ENCODE peak calls at places on chromosome 9, in five cellular contexts. F, Z, G, L and Y are unnamed samples. For H3K4me1, the result is how much of the 10 kb centered on the place peaks cover.

GRCh38 chr9:27714388-27714787 is 141.1 kb upstream of the C9orf72 start:
- DNase-seq in L (no peak), G (no peak), F (no peak), Z (no peak), Y (no peak)

GRCh38 chr9:14768561-14769234 is 46.2 kb upstream of the CER1 start:
- DNase-seq in F (peak), L (peak), Z (peak), G (no peak), Y (no peak)

GRCh38 chr9:129968690-129969485 is 74.1 kb downstream of the FNBP1 start:
- DNase-seq in F (peak), Z (peak), G (no peak), L (peak), Y (no peak)

GRCh38 chr9:84381508-84381907 is 41.0 kb upstream of the SLC28A3 start:
- DNase-seq in L (peak), G (peak), Z (no peak), F (no peak), Y (no peak)

GRCh38 chr9:87107072-87107471 is 159.8 kb upstream of the GAS1 start:
- DNase-seq in L (no peak), Z (no peak), F (no peak), G (no peak), Y (no peak)

GRCh38 chr9:37534901-37535300 is 41.3 kb downstream of the FBXO10 start:
- DNase-seq in L (no peak), G (no peak), Z (no peak), F (no peak), Y (no peak)

GRCh38 chr9:136674786-136675349 is 12.2 kb downstream of the EGFL7 start:
- DNase-seq in Z (no peak), G (peak), F (no peak), L (peak), Y (no peak)

GRCh38 chr9:129176786-129177442 is 1.1 kb downstream of the IER5L start:
- DNase-seq in G (peak), F (peak), Z (peak), L (peak), Y (peak)

GRCh38 chr9:92176800-92177185 is 61.6 kb upstream of the SPTLC1 start:
- DNase-seq in G (no peak), F (no peak), Z (no peak), L (no peak), Y (no peak)

GRCh38 chr9:113548221-113549041 is 84.9 kb downstream of the RGS3 start:
- DNase-seq in G (peak), L (peak), F (peak), Z (peak), Y (peak)

GRCh38 chr9:119020284-119020683 is 349.0 kb downstream of the BRINP1 start:
- DNase-seq in Z (no peak), G (peak), L (no peak), F (peak), Y (no peak)

GRCh38 chr9:94862242-94862610 is 135.7 kb downstream of the AOPEP start:
- DNase-seq in L (no peak), G (no peak), Z (no peak), F (no peak), Y (no peak)
- H3K4me1 ChIP-seq in L (under half), G (under half), Z (half or more), F (under half), Y (under half)

GRCh38 chr9:109113239-109113638 is 6.5 kb downstream of the TMEM245 start:
- DNase-seq in Z (no peak), F (no peak), L (no peak), G (no peak), Y (no peak)

GRCh38 chr9:109110326-109111014 is 9.3 kb downstream of the TMEM245 start:
- DNase-seq in F (peak), G (no peak), L (peak), Z (peak), Y (no peak)

GRCh38 chr9:109108318-109108717 is 11.4 kb downstream of the TMEM245 start:
- DNase-seq in G (no peak), F (peak), L (peak), Z (peak), Y (no peak)

GRCh38 chr9:109109962-109110325 is 9.8 kb downstream of the TMEM245 start:
- DNase-seq in Z (peak), L (peak), F (peak), G (no peak), Y (no peak)

DNA sequence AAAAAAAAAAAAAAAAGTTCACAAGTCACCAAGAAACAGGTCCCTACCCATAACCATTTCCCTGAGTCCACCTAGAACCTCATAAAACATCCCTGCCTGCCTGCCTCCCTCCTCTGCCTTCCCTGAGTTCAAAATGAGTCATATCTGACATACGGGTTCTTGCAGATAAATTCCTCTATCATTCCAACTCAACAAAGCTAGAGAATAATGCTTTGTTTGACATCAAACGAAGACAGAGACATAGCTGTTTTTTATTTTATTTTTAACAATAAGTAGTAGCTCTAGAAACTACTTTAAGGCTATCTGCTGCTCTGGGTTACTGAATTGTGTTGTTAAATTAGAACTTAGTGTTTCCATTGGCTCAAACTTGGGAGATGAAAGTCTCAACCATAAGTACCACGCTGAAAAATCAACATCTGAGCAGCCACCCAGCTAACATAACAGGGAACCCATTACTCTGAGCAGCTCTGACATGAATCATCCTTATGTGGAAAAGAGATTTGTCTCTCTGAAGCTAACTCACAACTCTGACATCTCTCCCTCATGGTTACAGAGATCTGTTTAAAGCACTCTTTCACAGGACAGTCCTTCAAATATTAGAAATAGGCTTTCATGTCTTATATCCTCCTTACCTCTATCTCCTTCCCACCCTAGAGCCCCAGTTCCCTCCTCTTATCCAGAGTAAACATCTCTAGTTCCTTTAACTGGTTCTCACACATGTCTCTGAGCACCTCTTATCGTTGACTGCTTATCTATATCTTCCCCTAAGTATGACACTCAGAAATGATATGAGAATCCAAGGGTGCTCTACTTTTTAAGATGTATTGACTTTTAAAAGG is 12.1 kb downstream of the TMEM245 start:
- DNase-seq in F (peak), Z (peak), L (peak), G (no peak), Y (no peak)
- H3K4me1 ChIP-seq in F (under half), Z (under half), L (half or more), G (half or more), Y (half or more)

GRCh38 chr9:124281934-124282351 is 24.2 kb downstream of the NEK6 start:
- DNase-seq in L (no peak), G (no peak), Z (no peak), F (peak), Y (no peak)
- H3K4me1 ChIP-seq in L (under half), G (half or more), Z (half or more), F (under half), Y (half or more)

GRCh38 chr9:126372716-126373115 is 46.1 kb downstream of the MVB12B start:
- DNase-seq in L (no peak), Z (no peak), F (peak), G (no peak), Y (no peak)
- H3K4me1 ChIP-seq in L (under half), Z (under half), F (under half), G (under half), Y (under half)

GRCh38 chr9:133122935-133123611 is 2.0 kb upstream of the RALGDS start:
- DNase-seq in L (peak), G (no peak), F (peak), Z (no peak), Y (peak)

GRCh38 chr9:133121200-133122166 is at the start of gene RALGDS:
- DNase-seq in L (peak), F (peak), G (peak), Z (peak), Y (peak)

GRCh38 chr9:133124123-133124948 is 3.3 kb upstream of the RALGDS start:
- DNase-seq in G (no peak), L (no peak), F (no peak), Z (no peak), Y (no peak)

GRCh38 chr9:133122167-133122550 is 1.1 kb upstream of the RALGDS start:
- DNase-seq in G (no peak), F (no peak), L (no peak), Z (no peak), Y (no peak)

GRCh38 chr9:133122605-133122934 is 1.5 kb upstream of the RALGDS start:
- DNase-seq in Z (no peak), L (no peak), G (no peak), F (no peak), Y (no peak)
- H3K4me1 ChIP-seq in Z (half or more), L (half or more), G (half or more), F (under half), Y (half or more)

DNA sequence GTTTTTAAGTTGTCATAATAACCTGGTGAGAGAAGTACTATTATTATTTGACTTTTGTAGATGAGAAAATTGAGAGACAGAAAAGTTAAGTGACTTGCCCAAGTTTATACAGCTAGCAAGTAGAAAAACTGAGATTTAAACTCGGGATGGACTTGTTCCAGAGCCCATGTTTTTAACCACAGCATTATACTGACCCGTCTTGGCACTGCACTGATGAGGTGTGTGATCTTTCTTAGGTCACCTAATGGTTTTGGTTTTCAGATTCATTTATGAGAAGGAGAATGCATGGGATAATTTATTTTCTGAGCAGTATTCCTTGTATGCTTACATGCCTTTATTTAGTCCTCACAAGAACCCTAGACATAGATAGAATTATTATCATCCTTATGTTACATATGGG is 201.8 kb upstream of the CDKN2B start:
- DNase-seq in L (no peak), Z (no peak), F (peak), G (no peak), Y (no peak)
- H3K4me1 ChIP-seq in L (under half), Z (under half), F (under half), G (under half), Y (under half)